ENCODE peak calls at places on chromosomes 6 and 20, in seven cellular contexts. One of them, this sample, is unnamed.
A peak's percentile ranks its signal among the peaks of the same experiment; 100 is the strongest.

GRCh38 chr6:14665827-14666724 is 548.5 kb downstream of the CD83 start:
- DNase-seq in CD8-positive, alpha-beta T cell: no peak
- DNase-seq in left ventricle myocardium inferior: no peak
- DNase-seq in uterus: no peak
- DNase-seq in naive thymus-derived CD4-positive, alpha-beta T cell: no peak
- DNase-seq in CD8-positive, alpha-beta memory T cell: no peak
- DNase-seq in adrenal gland: peak; percentile 51
- DNase-seq in this sample: no peak

GRCh38 chr20:63330940-63331339 is 30.2 kb downstream of the CHRNA4 start:
- DNase-seq in CD8-positive, alpha-beta memory T cell: no peak
- DNase-seq in naive thymus-derived CD4-positive, alpha-beta T cell: no peak
- DNase-seq in adrenal gland: no peak
- DNase-seq in uterus: no peak
- DNase-seq in CD8-positive, alpha-beta T cell: no peak
- DNase-seq in left ventricle myocardium inferior: peak; percentile 9
- DNase-seq in this sample: no peak

GRCh38 chr6:118708736-118709135 is 57.3 kb upstream of the CEP85L start:
- DNase-seq in CD8-positive, alpha-beta memory T cell: no peak
- DNase-seq in left ventricle myocardium inferior: no peak
- DNase-seq in naive thymus-derived CD4-positive, alpha-beta T cell: no peak
- DNase-seq in uterus: no peak
- DNase-seq in adrenal gland: no peak
- DNase-seq in CD8-positive, alpha-beta T cell: no peak
- DNase-seq in this sample: no peak

GRCh38 chr6:168188974-168189678 is 110.1 kb upstream of the FRMD1 start:
- DNase-seq in uterus: peak; percentile 1
- DNase-seq in CD8-positive, alpha-beta memory T cell: no peak
- DNase-seq in naive thymus-derived CD4-positive, alpha-beta T cell: no peak
- DNase-seq in left ventricle myocardium inferior: no peak
- DNase-seq in CD8-positive, alpha-beta T cell: peak; percentile 42
- DNase-seq in adrenal gland: peak; percentile 3
- DNase-seq in this sample: no peak

GRCh38 chr6:129426343-129426742 is 283.6 kb downstream of the ARHGAP18 start:
- DNase-seq in CD8-positive, alpha-beta T cell: no peak
- DNase-seq in CD8-positive, alpha-beta memory T cell: no peak
- DNase-seq in adrenal gland: no peak
- DNase-seq in uterus: no peak
- DNase-seq in left ventricle myocardium inferior: no peak
- DNase-seq in naive thymus-derived CD4-positive, alpha-beta T cell: no peak
- DNase-seq in this sample: no peak

GRCh38 chr6:113482771-113483170 is 374.4 kb upstream of the MARCKS start:
- DNase-seq in CD8-positive, alpha-beta memory T cell: no peak
- DNase-seq in CD8-positive, alpha-beta T cell: no peak
- DNase-seq in adrenal gland: no peak
- DNase-seq in left ventricle myocardium inferior: no peak
- DNase-seq in naive thymus-derived CD4-positive, alpha-beta T cell: no peak
- DNase-seq in uterus: no peak
- DNase-seq in this sample: no peak

GRCh38 chr6:29647927-29648642 is 8.8 kb upstream of the MOG start:
- DNase-seq in CD8-positive, alpha-beta T cell: no peak
- DNase-seq in CD8-positive, alpha-beta memory T cell: no peak
- DNase-seq in left ventricle myocardium inferior: no peak
- DNase-seq in naive thymus-derived CD4-positive, alpha-beta T cell: no peak
- DNase-seq in adrenal gland: no peak
- DNase-seq in uterus: no peak
- DNase-seq in this sample: no peak

GRCh38 chr6:132730560-132730959 is 16.7 kb upstream of the VNN1 start:
- DNase-seq in naive thymus-derived CD4-positive, alpha-beta T cell: no peak
- DNase-seq in uterus: no peak
- DNase-seq in CD8-positive, alpha-beta T cell: no peak
- DNase-seq in adrenal gland: no peak
- DNase-seq in left ventricle myocardium inferior: no peak
- DNase-seq in CD8-positive, alpha-beta memory T cell: no peak
- DNase-seq in this sample: no peak

GRCh38 chr20:63475209-63475608 is 2.8 kb upstream of the KCNQ2 start:
- DNase-seq in left ventricle myocardium inferior: no peak
- DNase-seq in CD8-positive, alpha-beta T cell: no peak
- DNase-seq in CD8-positive, alpha-beta memory T cell: no peak
- DNase-seq in uterus: no peak
- DNase-seq in adrenal gland: peak; percentile 53
- DNase-seq in naive thymus-derived CD4-positive, alpha-beta T cell: no peak
- DNase-seq in this sample: no peak

GRCh38 chr6:30361661-30362060 is 16.7 kb downstream of the RPP21 start:
- DNase-seq in adrenal gland: no peak
- DNase-seq in uterus: no peak
- DNase-seq in CD8-positive, alpha-beta T cell: no peak
- DNase-seq in left ventricle myocardium inferior: no peak
- DNase-seq in CD8-positive, alpha-beta memory T cell: no peak
- DNase-seq in naive thymus-derived CD4-positive, alpha-beta T cell: no peak
- DNase-seq in this sample: no peak

GRCh38 chr6:36906539-36906938 is 20.8 kb downstream of the C6orf89 start:
- DNase-seq in naive thymus-derived CD4-positive, alpha-beta T cell: no peak
- DNase-seq in adrenal gland: peak; percentile 58
- DNase-seq in uterus: no peak
- DNase-seq in left ventricle myocardium inferior: peak; percentile 78
- DNase-seq in CD8-positive, alpha-beta memory T cell: no peak
- DNase-seq in CD8-positive, alpha-beta T cell: no peak
- DNase-seq in this sample: no peak

GRCh38 chr6:152472325-152472724 is 164.8 kb downstream of the SYNE1 start:
- DNase-seq in naive thymus-derived CD4-positive, alpha-beta T cell: no peak
- DNase-seq in left ventricle myocardium inferior: no peak
- DNase-seq in CD8-positive, alpha-beta memory T cell: no peak
- DNase-seq in CD8-positive, alpha-beta T cell: no peak
- DNase-seq in uterus: no peak
- DNase-seq in adrenal gland: no peak
- DNase-seq in this sample: no peak

GRCh38 chr20:35617397-35618031 is 1.9 kb downstream of the SPAG4 start:
- DNase-seq in naive thymus-derived CD4-positive, alpha-beta T cell: peak; percentile 41
- DNase-seq in uterus: peak; percentile 64
- DNase-seq in left ventricle myocardium inferior: peak; percentile 58
- DNase-seq in CD8-positive, alpha-beta T cell: peak; percentile 64
- DNase-seq in CD8-positive, alpha-beta memory T cell: no peak
- DNase-seq in adrenal gland: peak; percentile 64
- DNase-seq in this sample: no peak

GRCh38 chr20:41169791-41170351 is 32.5 kb downstream of the PLCG1 start:
- DNase-seq in CD8-positive, alpha-beta T cell: no peak
- DNase-seq in adrenal gland: no peak
- DNase-seq in CD8-positive, alpha-beta memory T cell: no peak
- DNase-seq in left ventricle myocardium inferior: no peak
- DNase-seq in uterus: peak; percentile 12
- DNase-seq in naive thymus-derived CD4-positive, alpha-beta T cell: no peak
- DNase-seq in this sample: no peak

GRCh38 chr6:23174781-23175361 is 605.5 kb downstream of the HDGFL1 start:
- DNase-seq in adrenal gland: no peak
- DNase-seq in left ventricle myocardium inferior: no peak
- DNase-seq in uterus: no peak
- DNase-seq in CD8-positive, alpha-beta memory T cell: no peak
- DNase-seq in naive thymus-derived CD4-positive, alpha-beta T cell: no peak
- DNase-seq in CD8-positive, alpha-beta T cell: no peak
- DNase-seq in this sample: no peak

DNA sequence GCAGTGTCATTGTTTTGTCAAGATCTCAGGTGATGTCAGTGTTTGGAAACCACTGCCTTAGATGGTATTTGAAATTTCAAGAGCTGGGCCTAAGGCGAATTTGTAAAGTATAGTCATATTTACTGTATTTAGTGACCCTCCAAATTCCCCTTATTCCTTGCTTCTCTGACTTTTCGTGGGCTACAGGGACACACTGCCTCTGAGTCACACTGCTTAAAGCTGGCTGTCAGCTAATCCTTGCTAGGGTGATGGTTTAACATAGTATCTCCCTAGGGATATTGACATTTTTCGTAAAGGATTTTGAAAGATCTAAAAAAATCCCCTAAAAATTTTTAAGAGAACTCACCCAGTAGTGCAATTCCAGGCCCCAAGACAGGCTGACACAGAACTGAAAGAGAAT is 4.1 kb downstream of the BMP6 start:
- DNase-seq in CD8-positive, alpha-beta T cell: no peak
- DNase-seq in adrenal gland: no peak
- DNase-seq in left ventricle myocardium inferior: no peak
- DNase-seq in naive thymus-derived CD4-positive, alpha-beta T cell: no peak
- DNase-seq in uterus: no peak
- DNase-seq in CD8-positive, alpha-beta memory T cell: no peak
- DNase-seq in this sample: no peak
- H3K4me3 ChIP-seq in CD8-positive, alpha-beta T cell: no peak overlapping the region
- H3K4me3 ChIP-seq in adrenal gland: no peak overlapping the region
- H3K4me3 ChIP-seq in left ventricle myocardium inferior: no peak overlapping the region
- H3K4me3 ChIP-seq in naive thymus-derived CD4-positive, alpha-beta T cell: no peak overlapping the region
- H3K4me3 ChIP-seq in uterus: no peak overlapping the region
- H3K4me3 ChIP-seq in CD8-positive, alpha-beta memory T cell: no peak overlapping the region
- H3K4me3 ChIP-seq in this sample: no peak overlapping the region

GRCh38 chr6:155038527-155038926 is 43.4 kb downstream of the TIAM2 start:
- DNase-seq in adrenal gland: no peak
- DNase-seq in CD8-positive, alpha-beta memory T cell: no peak
- DNase-seq in left ventricle myocardium inferior: no peak
- DNase-seq in uterus: no peak
- DNase-seq in naive thymus-derived CD4-positive, alpha-beta T cell: no peak
- DNase-seq in CD8-positive, alpha-beta T cell: no peak
- DNase-seq in this sample: no peak

GRCh38 chr6:155042983-155043382 is 47.9 kb downstream of the TIAM2 start:
- DNase-seq in adrenal gland: no peak
- DNase-seq in uterus: no peak
- DNase-seq in CD8-positive, alpha-beta memory T cell: no peak
- DNase-seq in left ventricle myocardium inferior: no peak
- DNase-seq in naive thymus-derived CD4-positive, alpha-beta T cell: no peak
- DNase-seq in CD8-positive, alpha-beta T cell: no peak
- DNase-seq in this sample: no peak

GRCh38 chr6:155040154-155040553 is 45.0 kb downstream of the TIAM2 start:
- DNase-seq in CD8-positive, alpha-beta memory T cell: no peak
- DNase-seq in CD8-positive, alpha-beta T cell: no peak
- DNase-seq in uterus: no peak
- DNase-seq in left ventricle myocardium inferior: no peak
- DNase-seq in adrenal gland: no peak
- DNase-seq in naive thymus-derived CD4-positive, alpha-beta T cell: no peak
- DNase-seq in this sample: no peak

GRCh38 chr6:155041781-155042279 is 46.7 kb downstream of the TIAM2 start:
- DNase-seq in uterus: no peak
- DNase-seq in naive thymus-derived CD4-positive, alpha-beta T cell: no peak
- DNase-seq in CD8-positive, alpha-beta T cell: no peak
- DNase-seq in left ventricle myocardium inferior: no peak
- DNase-seq in CD8-positive, alpha-beta memory T cell: no peak
- DNase-seq in adrenal gland: peak; percentile 33
- DNase-seq in this sample: no peak

GRCh38 chr6:155040946-155041345 is 45.8 kb downstream of the TIAM2 start:
- DNase-seq in CD8-positive, alpha-beta T cell: no peak
- DNase-seq in left ventricle myocardium inferior: no peak
- DNase-seq in CD8-positive, alpha-beta memory T cell: no peak
- DNase-seq in adrenal gland: no peak
- DNase-seq in uterus: no peak
- DNase-seq in naive thymus-derived CD4-positive, alpha-beta T cell: no peak
- DNase-seq in this sample: no peak
- H3K27ac ChIP-seq in CD8-positive, alpha-beta T cell: no peak overlapping the region
- H3K27ac ChIP-seq in left ventricle myocardium inferior: no peak overlapping the region
- H3K27ac ChIP-seq in CD8-positive, alpha-beta memory T cell: no peak overlapping the region
- H3K27ac ChIP-seq in adrenal gland: no peak overlapping the region
- H3K27ac ChIP-seq in uterus: no peak overlapping the region
- H3K27ac ChIP-seq in naive thymus-derived CD4-positive, alpha-beta T cell: no peak overlapping the region
- H3K27ac ChIP-seq in this sample: no peak overlapping the region

GRCh38 chr6:159056432-159056831 is 11.6 kb upstream of the TAGAP start:
- DNase-seq in left ventricle myocardium inferior: no peak
- DNase-seq in CD8-positive, alpha-beta T cell: no peak
- DNase-seq in adrenal gland: no peak
- DNase-seq in uterus: no peak
- DNase-seq in naive thymus-derived CD4-positive, alpha-beta T cell: no peak
- DNase-seq in CD8-positive, alpha-beta memory T cell: no peak
- DNase-seq in this sample: no peak

GRCh38 chr6:159056941-159057340 is 12.2 kb upstream of the TAGAP start:
- DNase-seq in CD8-positive, alpha-beta T cell: no peak
- DNase-seq in uterus: no peak
- DNase-seq in adrenal gland: no peak
- DNase-seq in naive thymus-derived CD4-positive, alpha-beta T cell: no peak
- DNase-seq in left ventricle myocardium inferior: no peak
- DNase-seq in CD8-positive, alpha-beta memory T cell: no peak
- DNase-seq in this sample: no peak

GRCh38 chr6:159053781-159054398 is 9.1 kb upstream of the TAGAP start:
- DNase-seq in adrenal gland: no peak
- DNase-seq in CD8-positive, alpha-beta memory T cell: no peak
- DNase-seq in left ventricle myocardium inferior: no peak
- DNase-seq in CD8-positive, alpha-beta T cell: no peak
- DNase-seq in naive thymus-derived CD4-positive, alpha-beta T cell: no peak
- DNase-seq in uterus: no peak
- DNase-seq in this sample: no peak

GRCh38 chr6:159056003-159056402 is 11.2 kb upstream of the TAGAP start:
- DNase-seq in CD8-positive, alpha-beta T cell: no peak
- DNase-seq in adrenal gland: no peak
- DNase-seq in naive thymus-derived CD4-positive, alpha-beta T cell: no peak
- DNase-seq in uterus: no peak
- DNase-seq in CD8-positive, alpha-beta memory T cell: no peak
- DNase-seq in left ventricle myocardium inferior: no peak
- DNase-seq in this sample: no peak

DNA sequence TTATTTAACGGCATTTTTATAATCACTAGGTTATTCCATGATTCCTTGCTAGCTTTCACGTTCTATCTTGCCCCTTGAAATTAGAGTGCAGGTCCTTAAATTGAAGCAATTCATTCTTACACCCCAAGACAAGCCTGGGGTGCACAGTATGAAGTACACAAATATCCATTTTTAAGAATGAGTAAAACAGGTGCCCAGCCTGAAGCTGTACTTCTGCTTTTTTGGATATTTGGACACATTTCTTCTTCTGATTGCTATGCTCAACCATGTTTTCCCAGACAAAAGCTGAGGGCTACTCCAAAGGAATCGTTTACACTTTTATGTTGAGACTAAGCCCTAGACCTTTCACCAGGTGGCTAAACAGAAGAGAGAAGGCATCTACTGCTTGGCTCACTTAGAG is 7.9 kb upstream of the TAGAP start:
- DNase-seq in naive thymus-derived CD4-positive, alpha-beta T cell: no peak
- DNase-seq in left ventricle myocardium inferior: no peak
- DNase-seq in CD8-positive, alpha-beta memory T cell: no peak
- DNase-seq in adrenal gland: no peak
- DNase-seq in uterus: no peak
- DNase-seq in CD8-positive, alpha-beta T cell: no peak
- DNase-seq in this sample: no peak
- H3K4me1 ChIP-seq in naive thymus-derived CD4-positive, alpha-beta T cell: peaks cover 27% of the 10 kb centered on the region
- H3K4me1 ChIP-seq in left ventricle myocardium inferior: no peaks in the 10 kb centered on the region
- H3K4me1 ChIP-seq in CD8-positive, alpha-beta memory T cell: peaks cover 56% of the 10 kb centered on the region
- H3K4me1 ChIP-seq in adrenal gland: no peaks in the 10 kb centered on the region
- H3K4me1 ChIP-seq in uterus: no peaks in the 10 kb centered on the region
- H3K4me1 ChIP-seq in CD8-positive, alpha-beta T cell: peaks cover 39% of the 10 kb centered on the region
- H3K4me1 ChIP-seq in this sample: no peaks in the 10 kb centered on the region

GRCh38 chr20:51022803-51023616 is at the start of gene KCNG1:
- DNase-seq in adrenal gland: peak; percentile 39
- DNase-seq in left ventricle myocardium inferior: peak; percentile 68
- DNase-seq in CD8-positive, alpha-beta memory T cell: no peak
- DNase-seq in naive thymus-derived CD4-positive, alpha-beta T cell: no peak
- DNase-seq in CD8-positive, alpha-beta T cell: no peak
- DNase-seq in uterus: peak; percentile 62
- DNase-seq in this sample: no peak

GRCh38 chr20:51024761-51025160 is 1.9 kb upstream of the KCNG1 start:
- DNase-seq in naive thymus-derived CD4-positive, alpha-beta T cell: no peak
- DNase-seq in left ventricle myocardium inferior: no peak
- DNase-seq in adrenal gland: no peak
- DNase-seq in CD8-positive, alpha-beta memory T cell: no peak
- DNase-seq in uterus: no peak
- DNase-seq in CD8-positive, alpha-beta T cell: no peak
- DNase-seq in this sample: no peak

GRCh38 chr20:51021067-51022025 is 1.6 kb downstream of the KCNG1 start:
- DNase-seq in CD8-positive, alpha-beta T cell: no peak
- DNase-seq in naive thymus-derived CD4-positive, alpha-beta T cell: no peak
- DNase-seq in adrenal gland: no peak
- DNase-seq in uterus: no peak
- DNase-seq in left ventricle myocardium inferior: no peak
- DNase-seq in CD8-positive, alpha-beta memory T cell: no peak
- DNase-seq in this sample: no peak

GRCh38 chr20:51022227-51022802 is 592 bp downstream of the KCNG1 start:
- DNase-seq in uterus: no peak
- DNase-seq in CD8-positive, alpha-beta memory T cell: no peak
- DNase-seq in left ventricle myocardium inferior: no peak
- DNase-seq in CD8-positive, alpha-beta T cell: no peak
- DNase-seq in adrenal gland: no peak
- DNase-seq in naive thymus-derived CD4-positive, alpha-beta T cell: no peak
- DNase-seq in this sample: no peak

GRCh38 chr20:51023617-51024155 is 779 bp upstream of the KCNG1 start:
- DNase-seq in adrenal gland: no peak
- DNase-seq in naive thymus-derived CD4-positive, alpha-beta T cell: no peak
- DNase-seq in uterus: no peak
- DNase-seq in CD8-positive, alpha-beta memory T cell: no peak
- DNase-seq in left ventricle myocardium inferior: no peak
- DNase-seq in CD8-positive, alpha-beta T cell: no peak
- DNase-seq in this sample: no peak
- H3K4me3 ChIP-seq in adrenal gland: no peak overlapping the region
- H3K4me3 ChIP-seq in naive thymus-derived CD4-positive, alpha-beta T cell: no peak overlapping the region
- H3K4me3 ChIP-seq in uterus: peak overlapping the region; percentile 24
- H3K4me3 ChIP-seq in CD8-positive, alpha-beta memory T cell: no peak overlapping the region
- H3K4me3 ChIP-seq in left ventricle myocardium inferior: peak overlapping the region; percentile 65
- H3K4me3 ChIP-seq in CD8-positive, alpha-beta T cell: no peak overlapping the region
- H3K4me3 ChIP-seq in this sample: peak overlapping the region; percentile 59

This sample was measured in iPS DF 6.9.